ENCODE peak calls at places on chromosomes 3 and 15, in ten cellular contexts. One of them, this sample, is unnamed.

GRCh38 chr15:79433610-79434009 is 1.5 kb downstream of the MINAR1 start:
- DNase-seq in neural progenitor cell: peak; percentile 65
- DNase-seq in CD8-positive, alpha-beta T cell: no peak
- DNase-seq in SK-N-SH: peak; percentile 35
- DNase-seq in IMR-90: no peak
- DNase-seq in suprapubic skin: no peak
- DNase-seq in adipocyte: no peak
- DNase-seq in naive thymus-derived CD4-positive, alpha-beta T cell: no peak
- DNase-seq in ovary: no peak
- DNase-seq in body of pancreas: no peak
- DNase-seq in this sample: peak; percentile 28

GRCh38 chr3:170426240-170426797 is 7.7 kb downstream of the CLDN11 start:
- DNase-seq in naive thymus-derived CD4-positive, alpha-beta T cell: no peak
- DNase-seq in neural progenitor cell: peak; percentile 31
- DNase-seq in CD8-positive, alpha-beta T cell: no peak
- DNase-seq in adipocyte: no peak
- DNase-seq in ovary: no peak
- DNase-seq in body of pancreas: no peak
- DNase-seq in suprapubic skin: no peak
- DNase-seq in IMR-90: no peak
- DNase-seq in SK-N-SH: peak; percentile 47
- DNase-seq in this sample: no peak

GRCh38 chr3:128841926-128842920 is 37.2 kb upstream of the ACAD9 start:
- DNase-seq in IMR-90: no peak
- DNase-seq in SK-N-SH: no peak
- DNase-seq in adipocyte: no peak
- DNase-seq in CD8-positive, alpha-beta T cell: no peak
- DNase-seq in suprapubic skin: no peak
- DNase-seq in neural progenitor cell: no peak
- DNase-seq in ovary: no peak
- DNase-seq in naive thymus-derived CD4-positive, alpha-beta T cell: no peak
- DNase-seq in body of pancreas: no peak
- DNase-seq in this sample: no peak

GRCh38 chr3:97885931-97886824 is 64.4 kb downstream of the CRYBG3 start:
- DNase-seq in body of pancreas: no peak
- DNase-seq in naive thymus-derived CD4-positive, alpha-beta T cell: no peak
- DNase-seq in CD8-positive, alpha-beta T cell: no peak
- DNase-seq in IMR-90: no peak
- DNase-seq in neural progenitor cell: no peak
- DNase-seq in ovary: no peak
- DNase-seq in adipocyte: peak; percentile 58
- DNase-seq in suprapubic skin: no peak
- DNase-seq in SK-N-SH: no peak
- DNase-seq in this sample: no peak

GRCh38 chr15:79431636-79432344 is at the start of gene MINAR1:
- DNase-seq in IMR-90: peak; percentile 56
- DNase-seq in body of pancreas: peak; percentile 38
- DNase-seq in CD8-positive, alpha-beta T cell: no peak
- DNase-seq in neural progenitor cell: peak; percentile 75
- DNase-seq in naive thymus-derived CD4-positive, alpha-beta T cell: no peak
- DNase-seq in ovary: no peak
- DNase-seq in suprapubic skin: no peak
- DNase-seq in adipocyte: peak; percentile 74
- DNase-seq in SK-N-SH: peak; percentile 84
- DNase-seq in this sample: peak; percentile 80

GRCh38 chr15:57502116-57502515 is 89.6 kb upstream of the MYZAP start:
- DNase-seq in IMR-90: no peak
- DNase-seq in SK-N-SH: no peak
- DNase-seq in naive thymus-derived CD4-positive, alpha-beta T cell: no peak
- DNase-seq in suprapubic skin: no peak
- DNase-seq in body of pancreas: no peak
- DNase-seq in neural progenitor cell: no peak
- DNase-seq in ovary: no peak
- DNase-seq in adipocyte: no peak
- DNase-seq in CD8-positive, alpha-beta T cell: no peak
- DNase-seq in this sample: no peak

GRCh38 chr3:65550137-65550536 is 488.6 kb downstream of the MAGI1 start:
- DNase-seq in adipocyte: no peak
- DNase-seq in suprapubic skin: no peak
- DNase-seq in SK-N-SH: no peak
- DNase-seq in naive thymus-derived CD4-positive, alpha-beta T cell: no peak
- DNase-seq in body of pancreas: no peak
- DNase-seq in neural progenitor cell: no peak
- DNase-seq in IMR-90: no peak
- DNase-seq in CD8-positive, alpha-beta T cell: no peak
- DNase-seq in ovary: no peak
- DNase-seq in this sample: no peak

GRCh38 chr3:48042071-48042760 is 26.0 kb upstream of the MAP4 start:
- DNase-seq in ovary: no peak
- DNase-seq in body of pancreas: no peak
- DNase-seq in neural progenitor cell: no peak
- DNase-seq in naive thymus-derived CD4-positive, alpha-beta T cell: no peak
- DNase-seq in IMR-90: peak; percentile 48
- DNase-seq in suprapubic skin: no peak
- DNase-seq in SK-N-SH: no peak
- DNase-seq in adipocyte: no peak
- DNase-seq in CD8-positive, alpha-beta T cell: no peak
- DNase-seq in this sample: no peak

GRCh38 chr3:182533394-182533793 is 259.9 kb upstream of the ATP11B start:
- DNase-seq in IMR-90: no peak
- DNase-seq in CD8-positive, alpha-beta T cell: no peak
- DNase-seq in neural progenitor cell: no peak
- DNase-seq in naive thymus-derived CD4-positive, alpha-beta T cell: no peak
- DNase-seq in adipocyte: no peak
- DNase-seq in body of pancreas: no peak
- DNase-seq in suprapubic skin: no peak
- DNase-seq in ovary: no peak
- DNase-seq in SK-N-SH: no peak
- DNase-seq in this sample: peak; percentile 48

DNA sequence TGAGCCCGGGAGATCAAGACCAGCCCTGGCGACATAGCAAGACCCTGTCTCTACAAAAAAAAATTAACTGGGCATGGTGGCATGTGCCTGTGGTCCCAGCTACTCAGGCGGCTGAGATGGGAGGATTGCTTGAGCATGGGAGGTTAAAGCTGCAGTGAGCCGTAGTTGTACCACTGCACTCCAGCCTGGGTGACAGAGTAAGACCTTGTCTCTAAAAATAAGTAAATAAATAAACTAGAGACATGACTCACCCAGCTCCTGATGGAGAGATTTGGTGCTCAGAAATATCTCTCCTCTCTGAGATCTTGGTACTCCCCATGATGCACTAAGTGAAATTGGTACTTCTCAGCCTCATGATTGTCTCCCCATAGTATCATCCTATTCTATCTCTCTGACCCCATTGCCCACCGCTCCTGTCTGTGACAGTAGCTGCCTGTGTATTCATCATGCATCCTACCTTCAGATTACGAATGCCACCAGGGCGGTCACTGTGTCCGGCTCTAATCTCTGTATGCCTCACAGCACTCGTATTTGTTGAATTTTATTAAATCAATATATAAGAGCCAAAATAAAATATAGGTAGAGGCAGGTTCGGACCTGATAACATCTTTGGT is 50.9 kb downstream of the ABHD2 start:
- DNase-seq in naive thymus-derived CD4-positive, alpha-beta T cell: no peak
- DNase-seq in IMR-90: peak; percentile 47
- DNase-seq in suprapubic skin: no peak
- DNase-seq in neural progenitor cell: no peak
- DNase-seq in ovary: no peak
- DNase-seq in body of pancreas: no peak
- DNase-seq in CD8-positive, alpha-beta T cell: no peak
- DNase-seq in SK-N-SH: no peak
- DNase-seq in adipocyte: peak; percentile 58
- DNase-seq in this sample: no peak
- H3K4me1 ChIP-seq in naive thymus-derived CD4-positive, alpha-beta T cell: peaks cover 9% of the 10 kb centered on the region
- H3K4me1 ChIP-seq in IMR-90: peaks cover 34% of the 10 kb centered on the region
- H3K4me1 ChIP-seq in suprapubic skin: peaks cover 50% of the 10 kb centered on the region
- H3K4me1 ChIP-seq in neural progenitor cell: no peaks in the 10 kb centered on the region
- H3K4me1 ChIP-seq in ovary: peaks cover 23% of the 10 kb centered on the region
- H3K4me1 ChIP-seq in body of pancreas: peaks cover 75% of the 10 kb centered on the region
- H3K4me1 ChIP-seq in CD8-positive, alpha-beta T cell: peaks cover 11% of the 10 kb centered on the region
- H3K4me1 ChIP-seq in SK-N-SH: peaks cover 45% of the 10 kb centered on the region
- H3K4me1 ChIP-seq in adipocyte: peaks cover 84% of the 10 kb centered on the region
- H3K4me1 ChIP-seq in this sample: peaks cover 11% of the 10 kb centered on the region

GRCh38 chr15:41661529-41662225 is 1.5 kb downstream of the MGA start:
- DNase-seq in CD8-positive, alpha-beta T cell: peak; percentile 73
- DNase-seq in neural progenitor cell: peak; percentile 86
- DNase-seq in IMR-90: peak; percentile 82
- DNase-seq in ovary: peak; percentile 75
- DNase-seq in body of pancreas: peak; percentile 73
- DNase-seq in adipocyte: peak; percentile 91
- DNase-seq in naive thymus-derived CD4-positive, alpha-beta T cell: peak; percentile 80
- DNase-seq in suprapubic skin: peak; percentile 87
- DNase-seq in SK-N-SH: peak; percentile 72
- DNase-seq in this sample: peak; percentile 84

GRCh38 chr15:41661078-41661528 is 898 bp downstream of the MGA start:
- DNase-seq in neural progenitor cell: no peak
- DNase-seq in adipocyte: no peak
- DNase-seq in ovary: no peak
- DNase-seq in suprapubic skin: no peak
- DNase-seq in SK-N-SH: peak; percentile 23
- DNase-seq in body of pancreas: no peak
- DNase-seq in CD8-positive, alpha-beta T cell: no peak
- DNase-seq in IMR-90: no peak
- DNase-seq in naive thymus-derived CD4-positive, alpha-beta T cell: peak; percentile 8
- DNase-seq in this sample: no peak

GRCh38 chr15:41659190-41659589 is 1.0 kb upstream of the MGA start:
- DNase-seq in ovary: no peak
- DNase-seq in neural progenitor cell: no peak
- DNase-seq in SK-N-SH: no peak
- DNase-seq in CD8-positive, alpha-beta T cell: no peak
- DNase-seq in IMR-90: no peak
- DNase-seq in naive thymus-derived CD4-positive, alpha-beta T cell: no peak
- DNase-seq in adipocyte: no peak
- DNase-seq in suprapubic skin: no peak
- DNase-seq in body of pancreas: no peak
- DNase-seq in this sample: no peak

GRCh38 chr15:41659855-41660234 is 360 bp upstream of the MGA start:
- DNase-seq in CD8-positive, alpha-beta T cell: no peak
- DNase-seq in ovary: no peak
- DNase-seq in suprapubic skin: no peak
- DNase-seq in adipocyte: no peak
- DNase-seq in body of pancreas: no peak
- DNase-seq in IMR-90: no peak
- DNase-seq in neural progenitor cell: no peak
- DNase-seq in SK-N-SH: no peak
- DNase-seq in naive thymus-derived CD4-positive, alpha-beta T cell: peak; percentile 8
- DNase-seq in this sample: no peak

GRCh38 chr15:41660235-41661077 is at the start of gene MGA:
- DNase-seq in IMR-90: peak; percentile 92
- DNase-seq in body of pancreas: peak; percentile 85
- DNase-seq in adipocyte: peak; percentile 94
- DNase-seq in suprapubic skin: peak; percentile 91
- DNase-seq in neural progenitor cell: peak; percentile 98
- DNase-seq in SK-N-SH: peak; percentile 97
- DNase-seq in naive thymus-derived CD4-positive, alpha-beta T cell: peak; percentile 86
- DNase-seq in CD8-positive, alpha-beta T cell: peak; percentile 89
- DNase-seq in ovary: peak; percentile 88
- DNase-seq in this sample: peak; percentile 93
- H3K4me1 ChIP-seq in IMR-90: peaks cover 6% of the 10 kb centered on the region
- H3K4me1 ChIP-seq in body of pancreas: peaks cover 26% of the 10 kb centered on the region
- H3K4me1 ChIP-seq in adipocyte: peaks cover 26% of the 10 kb centered on the region
- H3K4me1 ChIP-seq in suprapubic skin: peaks cover 32% of the 10 kb centered on the region
- H3K4me1 ChIP-seq in neural progenitor cell: peaks cover 7% of the 10 kb centered on the region
- H3K4me1 ChIP-seq in SK-N-SH: peaks cover 16% of the 10 kb centered on the region
- H3K4me1 ChIP-seq in naive thymus-derived CD4-positive, alpha-beta T cell: peaks cover 20% of the 10 kb centered on the region
- H3K4me1 ChIP-seq in CD8-positive, alpha-beta T cell: peaks cover 31% of the 10 kb centered on the region
- H3K4me1 ChIP-seq in ovary: peaks cover 5% of the 10 kb centered on the region
- H3K4me1 ChIP-seq in this sample: no peaks in the 10 kb centered on the region

DNA sequence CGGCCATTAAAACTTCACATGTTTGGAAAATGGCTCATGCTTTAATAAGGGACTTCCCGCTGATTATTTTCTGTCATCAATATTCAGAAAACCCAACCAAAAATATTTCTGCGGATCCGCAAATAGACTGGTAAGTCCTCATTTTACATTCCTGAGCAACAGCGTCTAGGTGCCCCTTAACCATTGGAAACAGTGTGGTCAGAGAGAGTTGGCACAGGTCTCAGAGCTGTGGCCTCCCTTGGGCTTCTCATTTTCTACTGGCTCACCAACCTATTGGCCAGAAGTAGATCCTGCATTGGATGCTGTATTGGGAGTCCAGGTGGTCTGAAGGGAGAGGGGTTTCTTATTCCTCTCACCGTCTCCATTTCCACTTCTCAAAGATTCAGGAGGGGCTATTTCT is 348.1 kb upstream of the DCBLD2 start:
- DNase-seq in body of pancreas: no peak
- DNase-seq in IMR-90: no peak
- DNase-seq in neural progenitor cell: no peak
- DNase-seq in suprapubic skin: no peak
- DNase-seq in SK-N-SH: no peak
- DNase-seq in ovary: no peak
- DNase-seq in adipocyte: peak; percentile 14
- DNase-seq in CD8-positive, alpha-beta T cell: no peak
- DNase-seq in naive thymus-derived CD4-positive, alpha-beta T cell: no peak
- DNase-seq in this sample: no peak
- H3K4me1 ChIP-seq in body of pancreas: no peaks in the 10 kb centered on the region
- H3K4me1 ChIP-seq in IMR-90: peaks cover 3% of the 10 kb centered on the region
- H3K4me1 ChIP-seq in neural progenitor cell: no peaks in the 10 kb centered on the region
- H3K4me1 ChIP-seq in suprapubic skin: no peaks in the 10 kb centered on the region
- H3K4me1 ChIP-seq in SK-N-SH: no peaks in the 10 kb centered on the region
- H3K4me1 ChIP-seq in ovary: no peaks in the 10 kb centered on the region
- H3K4me1 ChIP-seq in adipocyte: peaks cover 69% of the 10 kb centered on the region
- H3K4me1 ChIP-seq in CD8-positive, alpha-beta T cell: no peaks in the 10 kb centered on the region
- H3K4me1 ChIP-seq in naive thymus-derived CD4-positive, alpha-beta T cell: no peaks in the 10 kb centered on the region
- H3K4me1 ChIP-seq in this sample: no peaks in the 10 kb centered on the region

GRCh38 chr15:51865291-51865690 is 35.8 kb downstream of the TMOD3 start:
- DNase-seq in body of pancreas: no peak
- DNase-seq in IMR-90: no peak
- DNase-seq in SK-N-SH: no peak
- DNase-seq in neural progenitor cell: no peak
- DNase-seq in suprapubic skin: no peak
- DNase-seq in naive thymus-derived CD4-positive, alpha-beta T cell: no peak
- DNase-seq in ovary: no peak
- DNase-seq in adipocyte: no peak
- DNase-seq in CD8-positive, alpha-beta T cell: no peak
- DNase-seq in this sample: no peak
- H3K4me1 ChIP-seq in body of pancreas: no peaks in the 10 kb centered on the region
- H3K4me1 ChIP-seq in IMR-90: peaks cover 16% of the 10 kb centered on the region
- H3K4me1 ChIP-seq in SK-N-SH: peaks cover 31% of the 10 kb centered on the region
- H3K4me1 ChIP-seq in neural progenitor cell: no peaks in the 10 kb centered on the region
- H3K4me1 ChIP-seq in suprapubic skin: peaks cover 7% of the 10 kb centered on the region
- H3K4me1 ChIP-seq in naive thymus-derived CD4-positive, alpha-beta T cell: peaks cover 20% of the 10 kb centered on the region
- H3K4me1 ChIP-seq in ovary: no peaks in the 10 kb centered on the region
- H3K4me1 ChIP-seq in adipocyte: peaks cover 33% of the 10 kb centered on the region
- H3K4me1 ChIP-seq in CD8-positive, alpha-beta T cell: peaks cover 25% of the 10 kb centered on the region
- H3K4me1 ChIP-seq in this sample: no peaks in the 10 kb centered on the region

GRCh38 chr3:100040846-100041245 is 73.5 kb downstream of the FILIP1L start:
- DNase-seq in naive thymus-derived CD4-positive, alpha-beta T cell: no peak
- DNase-seq in SK-N-SH: no peak
- DNase-seq in CD8-positive, alpha-beta T cell: no peak
- DNase-seq in ovary: no peak
- DNase-seq in body of pancreas: no peak
- DNase-seq in neural progenitor cell: no peak
- DNase-seq in IMR-90: peak; percentile 80
- DNase-seq in suprapubic skin: no peak
- DNase-seq in adipocyte: no peak
- DNase-seq in this sample: no peak
- H3K4me1 ChIP-seq in naive thymus-derived CD4-positive, alpha-beta T cell: no peaks in the 10 kb centered on the region
- H3K4me1 ChIP-seq in SK-N-SH: peaks cover 23% of the 10 kb centered on the region
- H3K4me1 ChIP-seq in CD8-positive, alpha-beta T cell: no peaks in the 10 kb centered on the region
- H3K4me1 ChIP-seq in ovary: peaks cover 9% of the 10 kb centered on the region
- H3K4me1 ChIP-seq in body of pancreas: peaks cover 36% of the 10 kb centered on the region
- H3K4me1 ChIP-seq in neural progenitor cell: no peaks in the 10 kb centered on the region
- H3K4me1 ChIP-seq in IMR-90: peaks cover 20% of the 10 kb centered on the region
- H3K4me1 ChIP-seq in suprapubic skin: peaks cover 42% of the 10 kb centered on the region
- H3K4me1 ChIP-seq in adipocyte: peaks cover 43% of the 10 kb centered on the region
- H3K4me1 ChIP-seq in this sample: peaks cover 11% of the 10 kb centered on the region

This sample was measured in BE2C.